ENCODE peak calls at places on chromosomes 7 and 10, in six cellular contexts. W is K562, C is SK-N-SH, T is H1, I is GM12892, K is HepG2. P is an unnamed sample.

GRCh38 chr7:104156842-104157277 is 51.0 kb downstream of the ORC5 start:
- DNase-seq in W (peak; percentile 58), T (no peak), K (peak; percentile 45), C (peak; percentile 24), I (no peak), P (no peak)

GRCh38 chr10:71629131-71629530 is 90.4 kb downstream of the C10orf105 start:
- DNase-seq in T (no peak), W (no peak), K (no peak), C (no peak), I (no peak), P (no peak)

GRCh38 chr10:103888113-103888841 is 29.7 kb downstream of the STN1 start:
- DNase-seq in W (peak; percentile 41), T (no peak), I (peak; percentile 13), K (peak; percentile 41), C (peak; percentile 51), P (peak; percentile 25)

GRCh38 chr7:36165059-36165458 is 12.0 kb downstream of the EEPD1 start:
- DNase-seq in K (peak; percentile 96), W (no peak), T (no peak), C (no peak), I (no peak), P (no peak)

GRCh38 chr10:118850418-118851061 is 95.8 kb upstream of the CACUL1 start:
- DNase-seq in C (peak; percentile 69), T (peak; percentile 46), W (peak; percentile 68), K (peak; percentile 38), I (no peak), P (peak; percentile 24)

GRCh38 chr7:129925416-129926002 is 27.3 kb downstream of the UBE2H start:
- DNase-seq in W (no peak), I (no peak), C (no peak), K (no peak), T (no peak), P (no peak)

GRCh38 chr10:1211844-1212570 is 155.8 kb downstream of the WDR37 start:
- DNase-seq in K (no peak), I (no peak), T (no peak), C (peak; percentile 64), W (no peak), P (no peak)

GRCh38 chr10:71237843-71238623 is 25.7 kb downstream of the UNC5B start:
- DNase-seq in W (no peak), T (no peak), K (no peak), I (no peak), C (no peak), P (no peak)

GRCh38 chr7:122430710-122431109 is 126.2 kb upstream of the FEZF1 start:
- DNase-seq in I (no peak), C (no peak), T (no peak), K (no peak), W (no peak), P (no peak)

GRCh38 chr7:1065263-1066260 is 21.2 kb downstream of the GPR146 start:
- DNase-seq in K (peak; percentile 46), C (peak; percentile 99), W (peak; percentile 87), I (peak; percentile 99), T (peak; percentile 49), P (peak; percentile 99)

GRCh38 chr10:127398140-127398966 is 150.8 kb upstream of the NPS start:
- DNase-seq in I (no peak), C (peak; percentile 30), W (no peak), K (no peak), T (no peak), P (no peak)

GRCh38 chr7:106774768-106775551 is 90.1 kb upstream of the PIK3CG start:
- DNase-seq in T (no peak), C (no peak), K (no peak), W (peak; percentile 100), I (no peak), P (no peak)

GRCh38 chr7:105937411-105937810 is 25.7 kb upstream of the CDHR3 start:
- DNase-seq in K (no peak), T (no peak), C (no peak), W (no peak), I (no peak), P (no peak)

GRCh38 chr7:72161534-72161933 is 250.6 kb downstream of the CALN1 start:
- DNase-seq in C (no peak), I (no peak), K (no peak), W (peak; percentile 50), T (no peak), P (no peak)

GRCh38 chr10:34184901-34185386 is 630.2 kb downstream of the PARD3 start:
- DNase-seq in W (no peak), K (peak; percentile 87), C (no peak), T (no peak), I (no peak), P (no peak)

GRCh38 chr10:19877466-19878255 is 61.4 kb downstream of the PLXDC2 start:
- DNase-seq in K (no peak), C (no peak), T (no peak), I (no peak), W (no peak), P (no peak)

GRCh38 chr10:68897336-68897741 is 3.8 kb upstream of the DDX50 start:
- DNase-seq in C (peak; percentile 64), T (no peak), K (peak; percentile 64), I (no peak), W (peak; percentile 85), P (no peak)

GRCh38 chr7:41096921-41097320 is 606.0 kb downstream of the INHBA start:
- DNase-seq in W (no peak), T (no peak), K (no peak), C (no peak), I (no peak), P (no peak)

GRCh38 chr10:57692255-57692980 is 575.3 kb downstream of the IPMK start:
- DNase-seq in T (no peak), W (no peak), K (no peak), C (no peak), I (no peak), P (no peak)

GRCh38 chr10:110642980-110643655 is 1.0 kb upstream of the RBM20 start:
- DNase-seq in C (no peak), I (no peak), W (no peak), T (no peak), K (no peak), P (no peak)

GRCh38 chr10:101067356-101068083 is 5.7 kb downstream of the KAZALD1 start:
- DNase-seq in K (peak; percentile 81), W (peak; percentile 88), T (no peak), I (peak; percentile 77), C (peak; percentile 87), P (peak; percentile 72)

GRCh38 chr10:96987842-96988175 is 155.7 kb downstream of the LCOR start:
- DNase-seq in I (no peak), K (no peak), T (no peak), C (no peak), W (no peak), P (no peak)

GRCh38 chr10:26214538-26215461 is 1.8 kb upstream of the GAD2 start:
- DNase-seq in C (peak; percentile 11), T (no peak), W (no peak), K (no peak), I (no peak), P (no peak)

GRCh38 chr10:120539076-120539475 is 82.0 kb downstream of the PLPP4 start:
- DNase-seq in C (no peak), W (no peak), T (no peak), K (no peak), I (no peak), P (no peak)

DNA sequence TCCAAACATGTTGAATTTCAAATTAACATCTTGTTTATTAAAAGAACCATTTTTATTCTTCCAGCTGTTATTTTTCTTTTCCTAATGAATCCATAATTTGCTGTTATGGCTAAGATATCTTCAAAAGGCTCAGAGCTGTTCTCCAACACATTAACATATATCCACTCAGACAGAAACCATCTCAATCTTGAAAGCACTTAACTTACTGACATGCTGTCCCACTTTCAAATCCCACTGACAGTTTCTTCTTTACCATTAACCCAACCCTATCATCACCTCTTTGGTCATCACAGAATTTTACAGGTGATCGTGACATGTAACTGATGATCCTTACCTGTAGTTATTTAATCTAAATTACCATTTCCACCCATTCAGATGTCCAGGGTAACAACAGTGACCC is 75.5 kb upstream of the AFAP1L2 start:
- DNase-seq in I (no peak), W (no peak), C (no peak), T (no peak), K (no peak), P (no peak)
- TF ChIP-seq POLR2AphosphoS5 in I (no peak), W (no peak), C (no peak), T (no peak), K (no peak), P (no peak)

DNA sequence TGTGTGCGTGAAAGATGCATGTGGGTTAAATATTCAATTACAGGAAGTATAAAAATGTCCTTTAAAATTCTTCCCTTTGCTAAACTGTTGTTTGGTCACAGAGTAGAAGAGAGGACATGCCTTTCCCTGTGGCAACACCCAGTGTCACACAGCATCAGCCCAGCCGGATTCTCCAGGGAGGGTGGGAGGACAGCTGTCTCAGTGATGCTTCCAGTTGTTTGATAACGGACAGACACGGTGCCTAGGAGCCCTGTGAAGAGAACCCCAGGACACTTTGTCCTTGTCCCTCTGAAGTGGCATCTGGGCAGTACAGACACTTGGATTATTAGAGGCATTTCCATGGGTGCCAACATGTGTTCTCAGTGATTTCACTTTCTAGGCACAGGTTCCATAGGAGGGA is 306.6 kb upstream of the LRGUK start:
- DNase-seq in I (no peak), C (peak; percentile 41), K (no peak), W (no peak), T (no peak), P (no peak)
- TF ChIP-seq TAF1 in I (no peak), C (no peak), K (no peak), W (no peak), T (no peak), P (no peak)

GRCh38 chr10:131934769-131935168 is 34.0 kb downstream of the PPP2R2D start:
- DNase-seq in K (no peak), C (no peak), T (no peak), W (no peak), I (no peak), P (no peak)
- TF ChIP-seq POLR2AphosphoS5 in K (no peak), C (no peak), T (no peak), W (no peak), I (no peak), P (no peak)

GRCh38 chr10:60348982-60349381 is 40.7 kb downstream of the ANK3 start:
- DNase-seq in W (no peak), T (no peak), K (no peak), I (no peak), C (no peak), P (no peak)

GRCh38 chr10:60349426-60349825 is 40.2 kb downstream of the ANK3 start:
- DNase-seq in K (no peak), C (no peak), W (no peak), I (no peak), T (no peak), P (no peak)

GRCh38 chr10:60351191-60351853 is 38.4 kb downstream of the ANK3 start:
- DNase-seq in T (no peak), W (no peak), C (no peak), K (no peak), I (no peak), P (no peak)

GRCh38 chr10:60352105-60352504 is 37.6 kb downstream of the ANK3 start:
- DNase-seq in K (no peak), I (no peak), T (no peak), C (no peak), W (peak; percentile 44), P (no peak)

GRCh38 chr10:60350400-60350799 is 39.3 kb downstream of the ANK3 start:
- DNase-seq in W (peak; percentile 45), K (no peak), I (no peak), T (no peak), C (no peak), P (no peak)
- TF ChIP-seq TAF1 in W (no peak), K (no peak), I (no peak), T (no peak), C (no peak), P (no peak)